ENCODE peak calls at places on chromosome 6, in nine cellular contexts. T is gastrocnemius medialis; W is neural progenitor cell; O is naive thymus-derived CD4-positive, alpha-beta T cell; V is AG09309; R is astrocyte of the cerebellum; N is GM23338; A is hepatocyte; K is lower leg skin. Z is an unnamed sample.

GRCh38 chr6:11198663-11199603 is 33.5 kb downstream of the NEDD9 start:
- DNase-seq in T (no peak), K (no peak), R (no peak), W (no peak), V (no peak), N (no peak), O (peak), A (no peak), Z (no peak)

GRCh38 chr6:108797951-108798671 is 50.1 kb upstream of the ARMC2 start:
- DNase-seq in K (no peak), N (no peak), V (no peak), T (no peak), A (no peak), W (no peak), R (no peak), O (no peak), Z (no peak)

GRCh38 chr6:73308712-73309533 is 45.2 kb downstream of the DPPA5 start:
- DNase-seq in T (no peak), K (no peak), N (peak), A (peak), R (no peak), W (peak), O (no peak), V (no peak), Z (no peak)

GRCh38 chr6:125639621-125640020 is 109.8 kb upstream of the HEY2 start:
- DNase-seq in W (no peak), V (no peak), A (no peak), O (no peak), K (no peak), T (no peak), R (no peak), N (no peak), Z (no peak)

GRCh38 chr6:145887969-145888368 is 73.4 kb upstream of the FBXO30 start:
- DNase-seq in O (no peak), W (no peak), R (no peak), A (peak), T (no peak), N (peak), V (no peak), K (no peak), Z (peak)

GRCh38 chr6:127328043-127328442 is 15.4 kb downstream of the ECHDC1 start:
- DNase-seq in W (no peak), K (no peak), N (no peak), T (no peak), R (no peak), O (no peak), A (no peak), V (no peak), Z (no peak)

GRCh38 chr6:128005009-128005408 is 104.2 kb upstream of the THEMIS start:
- DNase-seq in W (no peak), O (no peak), K (no peak), T (no peak), A (no peak), N (no peak), R (no peak), V (no peak), Z (no peak)

GRCh38 chr6:13262302-13263006 is 65.9 kb downstream of the TBC1D7 start:
- DNase-seq in A (no peak), T (no peak), K (peak), O (no peak), N (no peak), V (no peak), R (no peak), W (no peak), Z (no peak)

GRCh38 chr6:129105035-129105434 is 222.1 kb downstream of the LAMA2 start:
- DNase-seq in W (peak), V (no peak), N (no peak), O (no peak), A (no peak), T (no peak), K (no peak), R (peak), Z (no peak)

GRCh38 chr6:166809721-166810120 is 146.6 kb downstream of the RNASET2 start:
- DNase-seq in R (no peak), O (no peak), T (no peak), W (no peak), N (no peak), K (no peak), A (no peak), V (no peak), Z (no peak)

GRCh38 chr6:63442870-63443269 is 123.1 kb upstream of the LGSN start:
- DNase-seq in V (no peak), O (no peak), K (no peak), N (no peak), R (no peak), W (no peak), T (no peak), A (no peak), Z (no peak)

GRCh38 chr6:139457482-139457881 is 83.0 kb upstream of the CITED2 start:
- DNase-seq in K (no peak), N (no peak), R (no peak), W (no peak), T (no peak), V (no peak), A (no peak), O (no peak), Z (no peak)

GRCh38 chr6:154408906-154409500 is 52.4 kb upstream of the IPCEF1 start:
- DNase-seq in O (no peak), A (no peak), K (peak), N (peak), T (no peak), V (no peak), R (no peak), W (no peak), Z (no peak)

GRCh38 chr6:139490482-139490881 is 116.0 kb upstream of the CITED2 start:
- DNase-seq in R (no peak), V (no peak), O (peak), N (no peak), T (no peak), A (no peak), W (no peak), K (no peak), Z (peak)

GRCh38 chr6:33249732-33250625 is 21.7 kb downstream of the VPS52 start:
- DNase-seq in A (no peak), O (no peak), R (peak), K (peak), T (no peak), V (no peak), W (no peak), N (no peak), Z (peak)

GRCh38 chr6:46048646-46049297 is 33.1 kb upstream of the CLIC5 start:
- DNase-seq in A (no peak), N (no peak), K (no peak), V (no peak), R (no peak), W (no peak), O (no peak), T (no peak), Z (no peak)

GRCh38 chr6:148523051-148523450 is 180.4 kb downstream of the SASH1 start:
- DNase-seq in R (no peak), T (no peak), O (no peak), N (no peak), K (no peak), W (no peak), V (no peak), A (no peak), Z (no peak)

GRCh38 chr6:81682238-81682795 is 70.2 kb downstream of the TENT5A start:
- DNase-seq in V (no peak), W (no peak), A (no peak), K (no peak), T (no peak), N (no peak), R (no peak), O (no peak), Z (no peak)

GRCh38 chr6:129191275-129191674 is 308.3 kb downstream of the LAMA2 start:
- DNase-seq in V (no peak), K (no peak), T (no peak), N (no peak), R (no peak), W (no peak), A (no peak), O (no peak), Z (no peak)

GRCh38 chr6:50927816-50928215 is 109.1 kb downstream of the TFAP2B start:
- DNase-seq in K (no peak), V (no peak), R (peak), A (no peak), O (no peak), N (no peak), T (no peak), W (no peak), Z (no peak)

GRCh38 chr6:169677096-169677495 is 24.7 kb downstream of the WDR27 start:
- DNase-seq in T (no peak), R (no peak), K (no peak), A (no peak), V (no peak), O (no peak), W (no peak), N (no peak), Z (no peak)

GRCh38 chr6:108113557-108114519 is 39.3 kb upstream of the OSTM1 start:
- DNase-seq in O (no peak), R (peak), W (peak), N (peak), V (peak), A (peak), T (no peak), K (no peak), Z (peak)

GRCh38 chr6:163705923-163706322 is 291.4 kb downstream of the QKI start:
- DNase-seq in W (no peak), N (no peak), O (no peak), A (no peak), V (no peak), R (no peak), K (peak), T (no peak), Z (no peak)

GRCh38 chr6:24492475-24492874 is 2.3 kb upstream of the ALDH5A1 start:
- DNase-seq in W (peak), K (no peak), N (peak), A (peak), O (no peak), T (no peak), R (no peak), V (no peak), Z (peak)

GRCh38 chr6:51182884-51183283 is 364.2 kb downstream of the TFAP2B start:
- DNase-seq in A (no peak), O (no peak), W (no peak), V (no peak), T (no peak), K (no peak), R (no peak), N (no peak), Z (no peak)

GRCh38 chr6:25173232-25173631 is 105.9 kb upstream of the CARMIL1 start:
- DNase-seq in W (no peak), T (no peak), V (no peak), R (no peak), O (no peak), N (no peak), K (no peak), A (no peak), Z (no peak)

GRCh38 chr6:110509617-110510231 is 33.3 kb upstream of the SLC22A16 start:
- DNase-seq in T (no peak), N (no peak), W (no peak), A (peak), K (peak), O (no peak), V (peak), R (peak), Z (peak)

GRCh38 chr6:11758878-11759277 is 19.7 kb downstream of the ADTRP start:
- DNase-seq in W (no peak), O (no peak), R (no peak), K (no peak), V (no peak), T (no peak), N (no peak), A (no peak), Z (no peak)

GRCh38 chr6:75098709-75099108 is 107.1 kb downstream of the COL12A1 start:
- DNase-seq in K (peak), A (peak), W (no peak), T (peak), V (peak), O (no peak), N (no peak), R (peak), Z (peak)

GRCh38 chr6:95866732-95867131 is 149.0 kb upstream of the FUT9 start:
- DNase-seq in T (no peak), N (peak), R (no peak), K (no peak), A (peak), W (peak), O (no peak), V (no peak), Z (peak)

DNA sequence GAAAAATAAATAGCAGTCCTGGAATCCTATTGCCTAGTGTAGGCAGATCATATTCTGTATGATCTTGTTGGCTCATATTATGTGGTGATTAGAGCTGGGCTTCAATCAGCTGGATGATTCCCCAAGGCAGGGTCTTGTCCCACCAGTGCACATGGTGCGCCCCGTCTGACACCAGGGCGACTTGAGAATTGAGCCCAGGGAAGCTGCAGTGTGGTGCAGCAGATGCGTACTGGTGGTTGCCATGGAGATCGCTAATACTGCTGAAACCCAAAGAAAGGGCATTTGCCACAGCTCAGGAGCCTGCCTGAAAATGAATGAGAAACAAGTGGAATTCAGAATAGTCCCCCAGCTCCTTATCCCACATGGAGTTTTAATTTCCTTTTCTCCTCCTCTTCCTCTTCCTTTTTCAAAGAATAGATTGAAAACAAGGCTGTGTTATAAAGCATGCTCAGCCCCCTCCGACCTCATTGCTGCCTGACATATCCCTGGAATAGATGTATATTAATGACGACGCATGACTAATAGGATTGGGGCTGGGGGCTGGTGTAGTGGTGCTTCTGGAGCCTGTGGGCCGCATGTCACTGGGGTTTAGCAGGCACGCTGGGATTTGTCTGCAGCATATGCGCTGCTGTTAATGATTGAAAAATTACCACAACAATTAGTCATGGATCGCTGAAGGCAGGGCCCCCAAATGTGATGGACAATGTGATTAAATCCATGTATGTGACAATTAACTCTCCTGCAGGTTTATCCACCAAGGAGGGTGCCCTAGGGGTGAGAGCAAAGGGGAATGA is 210.5 kb downstream of the FARS2 start:
- DNase-seq in N (peak), K (no peak), T (no peak), V (no peak), A (no peak), O (no peak), W (peak), R (no peak), Z (no peak)
- H3K4me3 ChIP-seq in N (no peak), K (no peak), T (no peak), V (no peak), A (no peak), O (no peak), W (peak), R (no peak), Z (no peak)

GRCh38 chr6:158026054-158026900 is 44.6 kb downstream of the SYNJ2 start:
- DNase-seq in R (peak), A (peak), O (peak), W (no peak), T (peak), V (peak), N (peak), K (peak), Z (peak)

GRCh38 chr6:158027590-158028285 is 46.1 kb downstream of the SYNJ2 start:
- DNase-seq in R (no peak), O (no peak), W (no peak), T (no peak), N (no peak), K (no peak), V (no peak), A (peak), Z (no peak)

GRCh38 chr6:158028876-158029275 is 47.2 kb downstream of the SYNJ2 start:
- DNase-seq in O (no peak), V (no peak), R (no peak), T (no peak), W (no peak), N (no peak), K (no peak), A (peak), Z (no peak)

GRCh38 chr6:158028421-158028820 is 46.8 kb downstream of the SYNJ2 start:
- DNase-seq in O (no peak), W (no peak), R (no peak), V (no peak), T (no peak), N (no peak), A (peak), K (no peak), Z (peak)

GRCh38 chr6:158026901-158027589 is 45.4 kb downstream of the SYNJ2 start:
- DNase-seq in K (no peak), R (no peak), N (no peak), V (no peak), W (no peak), O (no peak), T (no peak), A (peak), Z (no peak)
- H3K4me3 ChIP-seq in K (no peak), R (no peak), N (no peak), V (no peak), W (no peak), O (peak), T (no peak), A (no peak), Z (no peak)

DNA sequence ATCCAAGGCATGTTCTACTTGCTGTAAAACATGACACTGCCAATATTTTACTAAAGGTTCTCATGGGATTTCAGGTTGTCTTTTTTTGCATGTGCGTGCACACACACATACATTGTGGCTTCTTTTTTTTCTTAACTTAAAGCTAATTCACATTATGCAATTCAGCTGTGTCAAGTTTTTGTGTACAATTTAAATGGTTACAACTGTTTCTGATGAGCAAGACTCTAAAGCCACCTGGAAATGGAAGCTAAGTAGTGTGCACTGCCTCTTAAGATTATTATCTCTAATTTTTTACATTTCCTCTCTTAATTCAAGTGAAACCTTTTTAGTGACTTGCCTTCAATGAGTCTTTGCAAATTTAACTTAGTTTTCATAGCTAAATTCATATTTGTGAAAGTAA is 75.3 kb downstream of the TULP4 start:
- DNase-seq in K (no peak), W (no peak), R (no peak), O (no peak), A (no peak), T (no peak), V (no peak), N (no peak), Z (no peak)
- H3K4me3 ChIP-seq in K (no peak), W (no peak), R (no peak), O (no peak), A (no peak), T (no peak), V (no peak), N (no peak), Z (no peak)

GRCh38 chr6:39566381-39566934 is 158.8 kb downstream of the KIF6 start:
- DNase-seq in T (no peak), A (no peak), W (no peak), N (no peak), V (no peak), K (no peak), R (no peak), O (no peak), Z (no peak)

GRCh38 chr6:39561536-39562266 is 163.5 kb downstream of the KIF6 start:
- DNase-seq in K (no peak), T (no peak), O (no peak), A (no peak), V (no peak), R (no peak), N (no peak), W (no peak), Z (peak)

GRCh38 chr6:39567091-39567490 is 158.1 kb downstream of the KIF6 start:
- DNase-seq in R (no peak), T (no peak), V (no peak), O (no peak), A (no peak), K (no peak), W (no peak), N (no peak), Z (no peak)

GRCh38 chr6:39568896-39569295 is 156.3 kb downstream of the KIF6 start:
- DNase-seq in T (no peak), K (no peak), O (no peak), N (no peak), A (no peak), W (no peak), V (peak), R (peak), Z (no peak)

GRCh38 chr6:39565948-39566347 is 159.3 kb downstream of the KIF6 start:
- DNase-seq in V (no peak), W (no peak), R (no peak), O (no peak), A (no peak), K (no peak), N (no peak), T (no peak), Z (no peak)
- H3K4me3 ChIP-seq in V (no peak), W (no peak), R (no peak), O (no peak), A (no peak), K (no peak), N (no peak), T (no peak), Z (no peak)

GRCh38 chr6:17972074-17972966 is 15.1 kb downstream of the KIF13A start:
- DNase-seq in R (no peak), N (no peak), K (no peak), O (no peak), W (no peak), V (no peak), T (no peak), A (no peak), Z (no peak)
- H3K4me3 ChIP-seq in R (no peak), N (no peak), K (no peak), O (no peak), W (no peak), V (no peak), T (no peak), A (no peak), Z (no peak)

Z was measured in body of pancreas.